ENCODE peak calls at places on chromosomes 7 and 10, in four cellular contexts. I is AG09309, A is PC-3, Y is breast epithelium. J is an unnamed sample.

GRCh38 chr7:1946461-1947450 is 276.7 kb downstream of the ELFN1 start:
- DNase-seq in I (no peak), A (no peak), Y (no peak), J (no peak)

GRCh38 chr7:116511552-116512523 is 12.3 kb downstream of the CAV2 start:
- DNase-seq in I (no peak), A (peak; percentile 93), Y (no peak), J (peak; percentile 82)

GRCh38 chr7:115676707-115677106 is 353.9 kb downstream of the TFEC start:
- DNase-seq in I (no peak), A (no peak), Y (no peak), J (no peak)

GRCh38 chr7:150860978-150861295 is 8.6 kb downstream of the AOC1 start:
- DNase-seq in I (no peak), A (no peak), Y (no peak), J (no peak)

GRCh38 chr10:130341325-130341724 is 205.1 kb downstream of the GLRX3 start:
- DNase-seq in I (no peak), A (no peak), Y (no peak), J (no peak)

GRCh38 chr7:100855515-100855914 is 3.0 kb downstream of the SLC12A9 start:
- DNase-seq in I (no peak), A (no peak), Y (no peak), J (no peak)

GRCh38 chr10:80702143-80702542 is 164.4 kb downstream of the SH2D4B start:
- DNase-seq in I (no peak), A (no peak), Y (no peak), J (no peak)

GRCh38 chr10:95266674-95267095 is 24.1 kb downstream of the PDLIM1 start:
- DNase-seq in I (no peak), A (peak; percentile 55), Y (no peak), J (peak; percentile 62)

GRCh38 chr7:100829150-100829716 is 1.9 kb upstream of the EPHB4 start:
- DNase-seq in I (no peak), A (no peak), Y (no peak), J (no peak)

GRCh38 chr7:104923010-104923421 is 91.0 kb upstream of the KMT2E start:
- DNase-seq in I (peak; percentile 73), A (peak; percentile 86), Y (no peak), J (peak; percentile 90)

GRCh38 chr10:77531441-77532001 is 106.1 kb downstream of the KCNMA1 start:
- DNase-seq in I (no peak), A (peak; percentile 99), Y (no peak), J (peak; percentile 81)

GRCh38 chr7:122304996-122305421 is 459 bp upstream of the FEZF1 start:
- DNase-seq in I (no peak), A (no peak), Y (no peak), J (no peak)

GRCh38 chr10:45427305-45427955 is 53.4 kb downstream of the ALOX5 start:
- DNase-seq in I (no peak), A (no peak), Y (no peak), J (no peak)

GRCh38 chr7:29483219-29484104 is 80.2 kb upstream of the PRR15 start:
- DNase-seq in I (no peak), A (no peak), Y (no peak), J (no peak)

GRCh38 chr7:146961617-146962016 is 845.0 kb downstream of the CNTNAP2 start:
- DNase-seq in I (peak; percentile 52), A (peak; percentile 57), Y (no peak), J (peak; percentile 56)

GRCh38 chr7:5495581-5496375 is 72.1 kb upstream of the TNRC18 start:
- DNase-seq in I (no peak), A (peak; percentile 47), Y (peak; percentile 92), J (peak; percentile 76)

GRCh38 chr7:22082553-22082885 is 136.8 kb upstream of the CDCA7L start:
- DNase-seq in I (no peak), A (no peak), Y (no peak), J (no peak)
- TF ChIP-seq CTCF in I (no peak), A (no peak), Y (no peak), J (no peak)

GRCh38 chr7:20116869-20117268 is 100.3 kb downstream of the MACC1 start:
- DNase-seq in I (no peak), A (no peak), Y (no peak), J (no peak)
- TF ChIP-seq CTCF in I (no peak), A (no peak), Y (no peak), J (no peak)

GRCh38 chr10:86349940-86350630 is 16.5 kb downstream of the GRID1 start:
- DNase-seq in I (no peak), A (no peak), Y (no peak), J (no peak)

GRCh38 chr10:86347856-86348255 is 18.7 kb downstream of the GRID1 start:
- DNase-seq in I (no peak), A (no peak), Y (no peak), J (no peak)

GRCh38 chr10:86346794-86347665 is 19.6 kb downstream of the GRID1 start:
- DNase-seq in I (no peak), A (no peak), Y (no peak), J (no peak)

GRCh38 chr10:86349474-86349873 is 17.1 kb downstream of the GRID1 start:
- DNase-seq in I (no peak), A (no peak), Y (no peak), J (no peak)

GRCh38 chr10:86348321-86349210 is 18.0 kb downstream of the GRID1 start:
- DNase-seq in I (no peak), A (peak; percentile 20), Y (no peak), J (no peak)
- TF ChIP-seq CTCF in I (peak; percentile 25), A (peak; percentile 39), Y (no peak), J (no peak)

DNA sequence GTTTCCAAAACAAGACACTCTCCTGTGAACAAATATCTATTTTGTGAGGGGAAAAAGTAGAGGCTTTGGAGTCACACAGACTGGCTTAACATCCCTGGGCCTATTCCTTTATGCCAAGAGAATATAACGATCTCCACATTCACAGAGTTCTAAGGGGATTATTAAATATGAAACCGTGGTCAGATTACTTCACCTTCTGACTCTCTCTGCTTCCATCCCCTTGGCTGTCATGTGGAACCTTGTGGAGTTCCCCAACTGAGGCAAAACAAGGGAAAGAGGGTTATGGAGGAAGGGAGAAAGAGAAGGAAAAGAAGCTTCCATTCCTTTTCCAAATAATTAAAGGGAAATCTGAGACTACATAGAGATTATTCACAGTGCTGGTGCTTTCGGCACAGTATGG is 55.5 kb upstream of the ATP6V0A4 start:
- DNase-seq in I (no peak), A (no peak), Y (no peak), J (no peak)
- TF ChIP-seq CTCF in I (no peak), A (no peak), Y (no peak), J (no peak)

GRCh38 chr10:43221419-43222293 is 45.2 kb downstream of the RASGEF1A start:
- DNase-seq in I (no peak), A (peak; percentile 17), Y (peak; percentile 43), J (peak; percentile 23)
- TF ChIP-seq CTCF in I (no peak), A (peak; percentile 49), Y (no peak), J (no peak)

GRCh38 chr7:158820656-158821055 is 8.7 kb downstream of the ESYT2 start:
- DNase-seq in I (no peak), A (peak; percentile 39), Y (no peak), J (no peak)
- TF ChIP-seq CTCF in I (no peak), A (no peak), Y (no peak), J (no peak)

GRCh38 chr7:137956591-137956990 is 45.3 kb downstream of the CREB3L2 start:
- DNase-seq in I (no peak), A (no peak), Y (no peak), J (no peak)

GRCh38 chr7:137954614-137955013 is 47.3 kb downstream of the CREB3L2 start:
- DNase-seq in I (no peak), A (no peak), Y (no peak), J (no peak)

GRCh38 chr7:137957887-137958286 is 44.0 kb downstream of the CREB3L2 start:
- DNase-seq in I (no peak), A (no peak), Y (no peak), J (no peak)

GRCh38 chr7:137953692-137954470 is 48.0 kb downstream of the CREB3L2 start:
- DNase-seq in I (no peak), A (peak; percentile 75), Y (no peak), J (peak; percentile 53)

DNA sequence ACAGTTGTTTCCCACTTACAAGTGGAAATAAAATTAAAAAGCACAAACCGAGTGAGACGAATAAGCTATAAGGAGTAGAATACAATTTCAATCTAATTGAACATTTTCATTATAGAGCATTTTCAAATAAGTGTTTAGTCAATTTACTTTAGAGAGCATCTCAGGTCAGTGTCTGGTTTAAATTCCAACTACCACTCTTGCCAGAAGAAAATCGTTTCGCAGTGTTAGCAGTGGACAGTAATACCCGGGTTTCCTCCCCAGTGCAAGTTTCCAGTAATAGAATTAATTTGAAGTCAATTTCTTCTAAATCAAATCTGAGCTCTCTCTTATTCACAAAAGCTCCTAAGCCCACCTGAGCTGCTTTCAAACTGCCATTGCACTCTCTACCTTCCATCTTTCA is 45.7 kb downstream of the CREB3L2 start:
- DNase-seq in I (no peak), A (no peak), Y (no peak), J (no peak)
- TF ChIP-seq CTCF in I (no peak), A (no peak), Y (no peak), J (no peak)

GRCh38 chr7:45155941-45156340 is 1.6 kb upstream of the RAMP3 start:
- DNase-seq in I (no peak), A (no peak), Y (no peak), J (no peak)

GRCh38 chr7:45151131-45151684 is 6.4 kb upstream of the RAMP3 start:
- DNase-seq in I (no peak), A (no peak), Y (no peak), J (no peak)

GRCh38 chr7:45155357-45155900 is 2.2 kb upstream of the RAMP3 start:
- DNase-seq in I (no peak), A (no peak), Y (no peak), J (no peak)

GRCh38 chr7:45151967-45152366 is 5.6 kb upstream of the RAMP3 start:
- DNase-seq in I (no peak), A (no peak), Y (no peak), J (no peak)

GRCh38 chr7:45153238-45153637 is 4.4 kb upstream of the RAMP3 start:
- DNase-seq in I (no peak), A (no peak), Y (no peak), J (no peak)
- TF ChIP-seq CTCF in I (no peak), A (no peak), Y (no peak), J (no peak)

DNA sequence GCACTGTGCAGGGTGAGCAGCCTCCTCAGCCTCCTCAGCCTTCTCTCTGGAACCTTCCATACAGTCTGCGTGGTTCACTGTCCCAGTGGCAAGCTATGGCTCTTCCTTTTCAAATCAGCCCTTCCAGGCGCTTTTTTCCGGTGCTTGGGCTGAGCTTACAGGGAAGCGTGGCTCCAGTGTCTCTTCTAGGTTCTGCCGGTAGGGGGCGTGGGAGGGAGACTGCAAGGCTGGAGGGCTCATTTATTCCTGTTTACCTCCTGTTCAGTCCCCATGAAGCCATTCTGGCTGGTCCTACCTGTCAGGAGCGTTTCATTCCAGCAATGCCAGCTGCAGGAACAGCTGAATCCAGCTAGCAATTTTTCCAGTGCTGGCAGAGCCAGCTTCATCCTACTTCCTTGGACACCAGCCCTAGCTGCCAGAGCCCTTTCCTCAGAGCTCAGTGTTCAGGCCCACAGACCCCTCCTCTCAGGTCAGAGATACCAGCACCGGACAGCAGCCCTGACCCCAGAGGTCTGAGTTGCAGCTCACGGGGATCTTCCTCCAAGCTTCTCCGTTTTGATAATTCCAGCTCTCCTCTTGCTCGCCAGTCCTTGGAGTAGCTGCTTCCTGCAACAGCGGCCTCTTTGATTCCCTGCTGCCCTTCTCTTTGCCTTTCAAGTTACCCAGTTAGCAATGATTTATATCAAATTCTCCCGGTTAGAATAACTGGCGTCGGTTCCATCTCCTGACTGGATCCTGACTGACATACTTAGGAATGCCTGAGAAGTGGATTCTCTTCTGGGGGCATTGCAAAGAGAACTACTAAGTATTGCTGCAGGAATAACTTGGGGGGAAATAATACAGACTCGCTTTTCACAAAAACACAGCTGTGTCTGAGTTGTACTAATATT is 129.8 kb downstream of the FRMD4A start:
- DNase-seq in I (no peak), A (no peak), Y (no peak), J (peak; percentile 11)
- TF ChIP-seq CTCF in I (peak; percentile 34), A (peak; percentile 30), Y (no peak), J (no peak)